ENCODE peak calls at places on chromosomes 4 and X, in eight cellular contexts. D is astrocyte, T is tibial nerve, B is lower leg skin, W is GM06990, S is breast epithelium, N is fibroblast of the aortic adventitia, H is AG10803. X is an unnamed sample.

GRCh38 chr4:47349323-47349722 is 114.2 kb downstream of the COMMD8 start:
- DNase-seq in D (peak), T (no peak), B (no peak), W (no peak), S (no peak), N (peak), H (no peak), X (no peak)

GRCh38 chrX:47177079-47177478 is 16.6 kb upstream of the UBA1 start:
- DNase-seq in D (no peak), T (no peak), B (no peak), W (no peak), S (no peak), N (no peak), H (no peak), X (no peak)

GRCh38 chr4:30792616-30793015 is 72.4 kb downstream of the PCDH7 start:
- DNase-seq in D (peak), T (no peak), B (no peak), W (no peak), S (no peak), N (peak), H (no peak), X (no peak)

GRCh38 chrX:47240619-47241018 is 7.8 kb downstream of the USP11 start:
- DNase-seq in D (no peak), T (no peak), B (no peak), W (no peak), S (no peak), N (no peak), H (no peak), X (no peak)

GRCh38 chr4:14985161-14985560 is 17.1 kb upstream of the CPEB2 start:
- DNase-seq in D (no peak), T (no peak), B (no peak), W (no peak), S (no peak), N (no peak), H (no peak), X (no peak)

GRCh38 chrX:115437841-115438240 is 123.1 kb upstream of the PLS3 start:
- DNase-seq in D (no peak), T (no peak), B (no peak), W (no peak), S (no peak), N (peak), H (no peak), X (no peak)

GRCh38 chr4:158823461-158823873 is 54.6 kb downstream of the FNIP2 start:
- DNase-seq in D (peak), T (no peak), B (no peak), W (no peak), S (no peak), N (peak), H (peak), X (no peak)

GRCh38 chr4:27057053-27057452 is 196.4 kb downstream of the STIM2 start:
- DNase-seq in D (no peak), T (no peak), B (no peak), W (no peak), S (no peak), N (no peak), H (no peak), X (no peak)

GRCh38 chr4:11585506-11585905 is 156.8 kb upstream of the HS3ST1 start:
- DNase-seq in D (no peak), T (no peak), B (peak), W (no peak), S (no peak), N (peak), H (no peak), X (no peak)

GRCh38 chrX:48890934-48891401 is 6.6 kb downstream of the TIMM17B start:
- DNase-seq in D (no peak), T (no peak), B (no peak), W (no peak), S (no peak), N (no peak), H (no peak), X (no peak)

GRCh38 chr4:125140966-125141495 is 173.7 kb upstream of the FAT4 start:
- DNase-seq in D (peak), T (no peak), B (no peak), W (no peak), S (no peak), N (peak), H (peak), X (no peak)

GRCh38 chr4:152106113-152106763 is 345.4 kb upstream of the GATB start:
- DNase-seq in D (peak), T (peak), B (peak), W (no peak), S (no peak), N (peak), H (peak), X (peak)
- H3K4me3 ChIP-seq in D (no peak), T (no peak), B (no peak), W (no peak), S (no peak), N (no peak), H (no peak), X (no peak)

GRCh38 chr4:185915271-185915670 is 103.3 kb upstream of the SORBS2 start:
- DNase-seq in D (no peak), T (no peak), B (no peak), W (no peak), S (no peak), N (no peak), H (no peak), X (no peak)

GRCh38 chr4:185915817-185916216 is 103.8 kb upstream of the SORBS2 start:
- DNase-seq in D (no peak), T (no peak), B (no peak), W (no peak), S (no peak), N (no peak), H (no peak), X (no peak)

GRCh38 chr4:185912779-185913178 is 100.8 kb upstream of the SORBS2 start:
- DNase-seq in D (no peak), T (no peak), B (no peak), W (no peak), S (no peak), N (no peak), H (peak), X (no peak)

GRCh38 chr4:185916231-185916630 is 104.2 kb upstream of the SORBS2 start:
- DNase-seq in D (no peak), T (no peak), B (no peak), W (no peak), S (no peak), N (no peak), H (no peak), X (no peak)

GRCh38 chr4:185914583-185915199 is 102.7 kb upstream of the SORBS2 start:
- DNase-seq in D (peak), T (no peak), B (no peak), W (no peak), S (no peak), N (no peak), H (peak), X (no peak)
- H3K4me3 ChIP-seq in D (no peak), T (no peak), B (no peak), W (no peak), S (no peak), N (no peak), H (no peak), X (no peak)

GRCh38 chr4:31917334-31917733 is 1197.2 kb downstream of the PCDH7 start:
- DNase-seq in D (no peak), T (no peak), B (no peak), W (no peak), S (no peak), N (no peak), H (no peak), X (no peak)
- H3K4me3 ChIP-seq in D (no peak), T (no peak), B (no peak), W (no peak), S (no peak), N (no peak), H (no peak), X (no peak)

GRCh38 chr4:109803924-109804571 is 2.2 kb upstream of the CFI start:
- DNase-seq in D (peak), T (no peak), B (peak), W (no peak), S (no peak), N (peak), H (peak), X (no peak)

GRCh38 chr4:109798866-109799265 is 2.9 kb downstream of the CFI start:
- DNase-seq in D (no peak), T (no peak), B (no peak), W (no peak), S (no peak), N (no peak), H (no peak), X (no peak)

GRCh38 chr4:109801895-109802319 is at the start of gene CFI:
- DNase-seq in D (peak), T (no peak), B (no peak), W (no peak), S (no peak), N (peak), H (peak), X (no peak)

DNA sequence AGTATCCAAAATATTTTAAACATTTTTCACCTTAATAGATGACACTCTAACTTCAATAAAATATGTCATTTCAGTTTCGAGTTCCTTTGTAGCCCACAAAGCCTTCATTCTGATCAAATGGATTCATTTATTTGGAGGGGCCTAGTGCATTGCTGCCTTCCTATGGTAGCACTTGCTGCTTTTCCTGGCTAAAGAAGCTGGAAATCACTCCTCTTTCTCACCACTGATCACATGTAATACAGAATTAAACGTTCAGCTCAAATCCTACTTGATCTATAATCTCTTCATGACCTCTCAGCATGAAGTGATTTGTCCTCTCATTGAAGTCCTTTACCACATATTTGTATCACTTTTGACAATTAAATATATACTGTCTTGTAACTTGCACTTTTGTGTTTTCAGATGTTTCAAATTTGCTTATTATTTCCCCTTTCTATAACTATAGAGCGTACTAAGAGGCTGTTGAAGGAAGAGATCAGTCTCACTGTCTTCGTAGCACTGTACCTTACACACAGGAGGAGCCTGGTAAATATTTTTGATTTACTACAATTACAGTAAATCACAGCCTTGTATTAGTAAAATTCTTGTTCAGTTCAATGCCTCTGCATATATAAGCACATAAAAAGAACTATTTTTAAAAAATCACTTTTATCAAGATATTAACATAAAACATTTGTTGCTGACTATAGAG is 555 bp downstream of the CFI start:
- DNase-seq in D (no peak), T (no peak), B (no peak), W (no peak), S (no peak), N (no peak), H (no peak), X (no peak)
- H3K4me3 ChIP-seq in D (no peak), T (no peak), B (no peak), W (no peak), S (peak), N (peak), H (no peak), X (peak)

GRCh38 chr4:1770245-1770644 is 22.8 kb upstream of the FGFR3 start:
- DNase-seq in D (no peak), T (no peak), B (no peak), W (no peak), S (no peak), N (no peak), H (no peak), X (no peak)

GRCh38 chr4:1773754-1774153 is 19.3 kb upstream of the FGFR3 start:
- DNase-seq in D (no peak), T (no peak), B (no peak), W (no peak), S (no peak), N (no peak), H (no peak), X (no peak)

GRCh38 chr4:1772869-1773538 is 20.1 kb upstream of the FGFR3 start:
- DNase-seq in D (no peak), T (no peak), B (no peak), W (no peak), S (no peak), N (no peak), H (no peak), X (no peak)

GRCh38 chr4:1770791-1771231 is 22.3 kb upstream of the FGFR3 start:
- DNase-seq in D (no peak), T (no peak), B (no peak), W (no peak), S (no peak), N (no peak), H (no peak), X (no peak)

DNA sequence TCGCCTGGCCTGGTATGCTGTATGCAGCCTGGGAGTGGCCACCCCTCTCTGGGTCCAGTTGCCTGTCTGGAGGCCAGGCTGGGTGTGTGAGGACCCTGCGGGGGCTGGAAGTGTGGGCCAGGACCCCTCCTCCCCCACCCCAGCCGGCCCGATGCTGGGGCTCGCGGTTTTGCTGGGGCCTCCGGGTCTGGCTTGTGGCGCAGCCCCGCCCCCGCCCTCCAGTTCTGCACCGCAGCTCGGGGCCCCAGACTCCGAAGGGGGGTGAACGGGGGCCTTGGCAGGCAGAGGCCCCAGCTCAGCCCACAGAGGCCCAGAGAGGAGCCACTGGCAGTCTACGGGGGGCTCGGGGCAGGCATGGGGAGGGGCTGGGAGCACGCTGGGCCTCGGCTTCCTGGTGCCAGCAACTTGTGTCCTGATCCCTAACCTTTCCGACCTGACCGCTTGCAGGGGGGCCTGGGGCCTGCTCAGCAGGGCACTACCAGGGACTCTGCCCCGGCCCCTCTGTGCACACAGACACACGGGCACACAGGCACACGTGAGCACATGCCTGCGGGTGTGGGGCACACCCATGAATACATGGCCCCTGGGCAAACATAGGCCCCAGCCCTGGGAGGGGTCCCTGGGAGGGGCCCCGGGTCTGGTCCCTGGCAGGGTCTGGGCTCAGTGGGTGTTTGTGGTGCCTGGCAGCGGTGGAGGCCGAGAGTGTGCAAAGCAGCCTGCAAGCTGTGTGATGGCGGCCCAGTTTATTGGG is 21.4 kb upstream of the FGFR3 start:
- DNase-seq in D (no peak), T (no peak), B (no peak), W (no peak), S (no peak), N (no peak), H (no peak), X (no peak)
- H3K4me3 ChIP-seq in D (no peak), T (no peak), B (no peak), W (no peak), S (no peak), N (no peak), H (no peak), X (no peak)

DNA sequence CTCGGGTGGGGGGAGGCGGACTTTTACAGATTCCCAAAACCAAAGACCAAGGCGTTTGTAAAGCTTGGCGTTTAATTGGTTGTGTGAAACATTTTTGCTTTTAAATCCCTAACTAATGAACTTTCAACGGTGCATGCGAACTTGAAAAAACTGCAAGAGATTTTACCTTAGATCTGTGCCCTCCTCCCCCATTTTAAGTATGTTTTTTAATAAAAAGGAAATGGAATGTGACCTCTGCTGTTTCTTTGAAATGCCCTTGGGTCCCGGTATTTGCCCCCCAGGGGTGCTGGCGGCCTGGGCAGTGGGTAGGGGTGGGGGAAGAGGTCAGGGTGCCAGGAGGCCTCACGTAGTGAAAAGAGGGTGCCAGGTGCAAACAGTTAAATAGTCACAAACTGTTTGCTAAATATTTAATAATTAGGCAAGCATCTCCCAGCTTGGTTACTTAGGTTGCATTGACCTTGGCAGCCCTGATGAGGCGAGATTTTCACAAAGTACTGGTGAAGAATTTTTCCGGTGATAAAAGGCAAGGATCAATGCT is 209.8 kb downstream of the NWD2 start:
- DNase-seq in D (no peak), T (no peak), B (no peak), W (no peak), S (no peak), N (no peak), H (no peak), X (no peak)
- H3K4me3 ChIP-seq in D (peak), T (peak), B (no peak), W (no peak), S (peak), N (no peak), H (no peak), X (no peak)

DNA sequence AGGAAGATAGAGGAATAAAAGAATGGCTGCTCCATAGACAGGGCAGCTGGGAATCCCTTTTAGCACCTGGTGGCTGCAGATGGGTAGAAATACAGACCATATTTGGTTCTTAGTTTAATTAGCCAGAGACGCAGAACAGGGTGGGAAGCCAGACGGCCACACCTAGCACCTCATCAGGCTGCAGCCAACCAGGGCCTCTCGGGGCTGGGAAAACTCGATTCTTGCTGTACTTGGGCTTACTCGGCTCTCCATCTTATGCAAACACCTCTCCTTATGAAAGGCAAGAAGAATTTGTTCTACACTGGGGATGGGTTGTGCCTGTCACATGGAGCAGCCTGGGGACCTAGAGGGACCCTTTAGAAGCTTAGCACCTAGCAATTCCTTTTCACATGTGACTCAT is 19.7 kb downstream of the IRAK1 start:
- DNase-seq in D (no peak), T (no peak), B (no peak), W (no peak), S (no peak), N (no peak), H (no peak), X (no peak)
- H3K4me3 ChIP-seq in D (no peak), T (no peak), B (no peak), W (no peak), S (peak), N (no peak), H (no peak), X (no peak)

DNA sequence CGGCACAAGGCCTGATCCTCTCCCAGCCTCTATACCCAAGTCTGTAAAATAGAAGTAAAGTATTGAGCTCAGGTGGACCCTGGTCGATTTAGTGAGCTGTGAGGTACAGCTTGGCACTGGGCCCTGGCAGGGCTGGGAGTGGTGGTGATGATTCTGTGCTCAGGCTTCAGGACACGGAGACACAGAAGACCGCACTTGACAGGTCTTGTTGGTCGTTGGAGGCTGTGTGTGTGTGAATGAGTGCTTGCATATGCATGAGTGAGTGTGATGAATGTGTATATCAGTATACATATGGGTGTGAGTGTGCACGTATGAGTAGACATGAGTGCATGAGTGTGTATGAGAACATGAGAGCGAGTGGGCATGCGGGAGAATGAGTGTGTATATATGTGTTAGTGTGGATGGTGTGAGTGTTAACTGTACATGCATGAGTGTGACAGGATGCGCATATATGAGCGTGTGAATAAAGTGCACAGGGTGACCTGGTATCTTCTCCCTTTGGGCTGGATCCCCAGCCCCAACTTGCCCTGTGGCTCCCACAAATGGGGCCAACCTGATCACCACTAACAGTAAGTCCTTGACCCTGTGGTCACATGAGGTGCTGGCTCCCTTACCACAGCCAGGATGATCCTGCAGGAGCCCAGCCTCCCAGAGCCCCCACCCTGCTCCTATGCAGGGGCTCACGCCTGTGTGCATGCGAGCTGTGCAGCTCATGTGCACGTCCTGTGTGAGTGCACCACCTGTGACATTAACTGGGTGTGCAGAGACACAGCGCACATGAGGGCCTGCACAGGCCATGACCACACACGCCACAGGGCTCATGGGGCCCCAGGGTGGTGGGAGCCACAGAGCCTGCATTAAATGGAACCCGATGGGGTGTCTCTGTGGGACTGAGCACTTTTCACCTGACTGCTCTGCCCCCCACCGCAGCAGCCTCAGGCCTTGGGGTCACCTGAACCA is 20.8 kb downstream of the SH3BP2 start:
- DNase-seq in D (no peak), T (no peak), B (no peak), W (no peak), S (no peak), N (no peak), H (no peak), X (no peak)
- H3K4me3 ChIP-seq in D (no peak), T (peak), B (no peak), W (peak), S (peak), N (no peak), H (no peak), X (no peak)

GRCh38 chr4:3369781-3370660 is 71.7 kb upstream of the HGFAC start:
- DNase-seq in D (peak), T (no peak), B (peak), W (no peak), S (no peak), N (peak), H (peak), X (peak)
- H3K4me3 ChIP-seq in D (peak), T (peak), B (no peak), W (no peak), S (peak), N (peak), H (peak), X (peak)

GRCh38 chrX:79413009-79413408 is 45.9 kb upstream of the ITM2A start:
- DNase-seq in D (no peak), T (no peak), B (no peak), W (no peak), S (no peak), N (peak), H (peak), X (no peak)
- H3K4me3 ChIP-seq in D (no peak), T (no peak), B (no peak), W (no peak), S (peak), N (peak), H (peak), X (peak)

X was measured in heart right ventricle.